ENCODE peak calls at places on chromosomes 11 and 22, in ten cellular contexts. One of them, this sample, is unnamed.

GRCh38 chr22:24591286-24591830 is 1.5 kb downstream of the LRRC75B start:
- DNase-seq in neural crest cell: no peak
- DNase-seq in cardiac fibroblast: no peak
- DNase-seq in foreskin melanocyte: no peak
- DNase-seq in NCI-H1105: no peak
- DNase-seq in BJ: no peak
- DNase-seq in AG04450: no peak
- DNase-seq in OCI-LY7: no peak
- DNase-seq in GM03348: no peak
- DNase-seq in stimulated activated CD8-positive, alpha-beta memory T cell treated with anti-CD3 and anti-CD28 coated beads, Interleukin-2, amount 100 ng/mL, for 48 hours: no peak
- DNase-seq in this sample: no peak

GRCh38 chr11:1988667-1989317 is 8.8 kb downstream of the H19 start:
- DNase-seq in neural crest cell: no peak
- DNase-seq in cardiac fibroblast: no peak
- DNase-seq in foreskin melanocyte: no peak
- DNase-seq in NCI-H1105: no peak
- DNase-seq in BJ: no peak
- DNase-seq in AG04450: no peak
- DNase-seq in OCI-LY7: no peak
- DNase-seq in GM03348: no peak
- DNase-seq in stimulated activated CD8-positive, alpha-beta memory T cell treated with anti-CD3 and anti-CD28 coated beads, Interleukin-2, amount 100 ng/mL, for 48 hours: no peak
- DNase-seq in this sample: peak; percentile 31

GRCh38 chr11:128463386-128463829 is 124.0 kb downstream of the ETS1 start:
- DNase-seq in neural crest cell: no peak
- DNase-seq in cardiac fibroblast: peak; percentile 93
- DNase-seq in foreskin melanocyte: no peak
- DNase-seq in NCI-H1105: no peak
- DNase-seq in BJ: peak; percentile 50
- DNase-seq in AG04450: no peak
- DNase-seq in OCI-LY7: no peak
- DNase-seq in GM03348: peak; percentile 64
- DNase-seq in stimulated activated CD8-positive, alpha-beta memory T cell treated with anti-CD3 and anti-CD28 coated beads, Interleukin-2, amount 100 ng/mL, for 48 hours: no peak
- DNase-seq in this sample: no peak

GRCh38 chr11:130639369-130639768 is 190.9 kb downstream of the ADAMTS15 start:
- DNase-seq in neural crest cell: no peak
- DNase-seq in cardiac fibroblast: no peak
- DNase-seq in foreskin melanocyte: no peak
- DNase-seq in NCI-H1105: no peak
- DNase-seq in BJ: no peak
- DNase-seq in AG04450: no peak
- DNase-seq in OCI-LY7: no peak
- DNase-seq in GM03348: no peak
- DNase-seq in stimulated activated CD8-positive, alpha-beta memory T cell treated with anti-CD3 and anti-CD28 coated beads, Interleukin-2, amount 100 ng/mL, for 48 hours: no peak
- DNase-seq in this sample: no peak

GRCh38 chr11:72779495-72780128 is 14.2 kb downstream of the STARD10 start:
- DNase-seq in neural crest cell: no peak
- DNase-seq in cardiac fibroblast: no peak
- DNase-seq in foreskin melanocyte: no peak
- DNase-seq in NCI-H1105: no peak
- DNase-seq in BJ: no peak
- DNase-seq in AG04450: no peak
- DNase-seq in OCI-LY7: no peak
- DNase-seq in GM03348: no peak
- DNase-seq in stimulated activated CD8-positive, alpha-beta memory T cell treated with anti-CD3 and anti-CD28 coated beads, Interleukin-2, amount 100 ng/mL, for 48 hours: no peak
- DNase-seq in this sample: no peak

GRCh38 chr11:130421697-130422096 is 6.7 kb downstream of the ADAMTS8 start:
- DNase-seq in neural crest cell: no peak
- DNase-seq in cardiac fibroblast: no peak
- DNase-seq in foreskin melanocyte: no peak
- DNase-seq in NCI-H1105: no peak
- DNase-seq in BJ: no peak
- DNase-seq in AG04450: no peak
- DNase-seq in OCI-LY7: no peak
- DNase-seq in GM03348: no peak
- DNase-seq in stimulated activated CD8-positive, alpha-beta memory T cell treated with anti-CD3 and anti-CD28 coated beads, Interleukin-2, amount 100 ng/mL, for 48 hours: no peak
- DNase-seq in this sample: no peak

GRCh38 chr11:20097319-20098221 is 62.7 kb downstream of the DBX1 start:
- DNase-seq in neural crest cell: no peak
- DNase-seq in cardiac fibroblast: peak; percentile 88
- DNase-seq in foreskin melanocyte: no peak
- DNase-seq in NCI-H1105: peak; percentile 88
- DNase-seq in BJ: peak; percentile 93
- DNase-seq in AG04450: no peak
- DNase-seq in OCI-LY7: no peak
- DNase-seq in GM03348: peak; percentile 86
- DNase-seq in stimulated activated CD8-positive, alpha-beta memory T cell treated with anti-CD3 and anti-CD28 coated beads, Interleukin-2, amount 100 ng/mL, for 48 hours: no peak
- DNase-seq in this sample: no peak

GRCh38 chr11:128341280-128341679 is 246.1 kb downstream of the ETS1 start:
- DNase-seq in neural crest cell: no peak
- DNase-seq in cardiac fibroblast: peak; percentile 48
- DNase-seq in foreskin melanocyte: no peak
- DNase-seq in NCI-H1105: no peak
- DNase-seq in BJ: no peak
- DNase-seq in AG04450: no peak
- DNase-seq in OCI-LY7: no peak
- DNase-seq in GM03348: no peak
- DNase-seq in stimulated activated CD8-positive, alpha-beta memory T cell treated with anti-CD3 and anti-CD28 coated beads, Interleukin-2, amount 100 ng/mL, for 48 hours: no peak
- DNase-seq in this sample: no peak

GRCh38 chr22:47587361-47587760 is 824.9 kb downstream of the TBC1D22A start:
- DNase-seq in neural crest cell: no peak
- DNase-seq in cardiac fibroblast: no peak
- DNase-seq in foreskin melanocyte: no peak
- DNase-seq in NCI-H1105: no peak
- DNase-seq in BJ: no peak
- DNase-seq in AG04450: no peak
- DNase-seq in OCI-LY7: no peak
- DNase-seq in GM03348: no peak
- DNase-seq in stimulated activated CD8-positive, alpha-beta memory T cell treated with anti-CD3 and anti-CD28 coated beads, Interleukin-2, amount 100 ng/mL, for 48 hours: no peak
- DNase-seq in this sample: no peak

GRCh38 chr11:121299417-121299816 is 6.8 kb downstream of the SC5D start:
- DNase-seq in neural crest cell: no peak
- DNase-seq in cardiac fibroblast: no peak
- DNase-seq in foreskin melanocyte: no peak
- DNase-seq in NCI-H1105: no peak
- DNase-seq in BJ: no peak
- DNase-seq in AG04450: no peak
- DNase-seq in OCI-LY7: no peak
- DNase-seq in GM03348: no peak
- DNase-seq in stimulated activated CD8-positive, alpha-beta memory T cell treated with anti-CD3 and anti-CD28 coated beads, Interleukin-2, amount 100 ng/mL, for 48 hours: no peak
- DNase-seq in this sample: no peak

GRCh38 chr11:31817054-31817620 is 6.0 kb upstream of the PAX6 start:
- DNase-seq in neural crest cell: peak; percentile 23
- DNase-seq in cardiac fibroblast: no peak
- DNase-seq in foreskin melanocyte: no peak
- DNase-seq in NCI-H1105: peak; percentile 53
- DNase-seq in BJ: no peak
- DNase-seq in AG04450: no peak
- DNase-seq in OCI-LY7: no peak
- DNase-seq in GM03348: peak; percentile 47
- DNase-seq in stimulated activated CD8-positive, alpha-beta memory T cell treated with anti-CD3 and anti-CD28 coated beads, Interleukin-2, amount 100 ng/mL, for 48 hours: no peak
- DNase-seq in this sample: no peak

GRCh38 chr11:127114035-127114434 is 113.5 kb upstream of the KIRREL3 start:
- DNase-seq in neural crest cell: no peak
- DNase-seq in cardiac fibroblast: no peak
- DNase-seq in foreskin melanocyte: no peak
- DNase-seq in NCI-H1105: no peak
- DNase-seq in BJ: no peak
- DNase-seq in AG04450: no peak
- DNase-seq in OCI-LY7: no peak
- DNase-seq in GM03348: no peak
- DNase-seq in stimulated activated CD8-positive, alpha-beta memory T cell treated with anti-CD3 and anti-CD28 coated beads, Interleukin-2, amount 100 ng/mL, for 48 hours: no peak
- DNase-seq in this sample: no peak

GRCh38 chr22:50015451-50016307 is 3.1 kb upstream of the IL17REL start:
- DNase-seq in neural crest cell: no peak
- DNase-seq in cardiac fibroblast: no peak
- DNase-seq in foreskin melanocyte: no peak
- DNase-seq in NCI-H1105: no peak
- DNase-seq in BJ: no peak
- DNase-seq in AG04450: no peak
- DNase-seq in OCI-LY7: no peak
- DNase-seq in GM03348: no peak
- DNase-seq in stimulated activated CD8-positive, alpha-beta memory T cell treated with anti-CD3 and anti-CD28 coated beads, Interleukin-2, amount 100 ng/mL, for 48 hours: no peak
- DNase-seq in this sample: no peak

GRCh38 chr11:36600155-36600554 is 2.1 kb upstream of the RAG2 start:
- DNase-seq in neural crest cell: no peak
- DNase-seq in cardiac fibroblast: no peak
- DNase-seq in foreskin melanocyte: no peak
- DNase-seq in NCI-H1105: no peak
- DNase-seq in BJ: no peak
- DNase-seq in AG04450: no peak
- DNase-seq in OCI-LY7: no peak
- DNase-seq in GM03348: no peak
- DNase-seq in stimulated activated CD8-positive, alpha-beta memory T cell treated with anti-CD3 and anti-CD28 coated beads, Interleukin-2, amount 100 ng/mL, for 48 hours: no peak
- DNase-seq in this sample: no peak